ENCODE peak calls at places on chromosome 17, in seven cellular contexts. G, A, U, S, H, T and M are unnamed samples.
A peak's percentile ranks its signal among the peaks of the same experiment; 100 is the strongest.

GRCh38 chr17:55444471-55445441 is 23.1 kb upstream of the MMD start:
- DNase-seq in G (no peak), A (no peak), U (no peak), S (no peak), H (no peak), T (no peak), M (peak; percentile 49)

GRCh38 chr17:34307110-34307509 is 12.1 kb upstream of the CCL8 start:
- DNase-seq in G (no peak), A (peak; percentile 2), U (no peak), S (no peak), H (no peak), T (no peak), M (no peak)

GRCh38 chr17:691423-691822 is 23.2 kb downstream of the VPS53 start:
- DNase-seq in G (no peak), A (no peak), U (no peak), S (no peak), H (no peak), T (peak; percentile 81), M (no peak)

GRCh38 chr17:32487460-32488176 is 825 bp downstream of the CDK5R1 start:
- DNase-seq in G (no peak), A (peak; percentile 22), U (no peak), S (no peak), H (no peak), T (no peak), M (no peak)

GRCh38 chr17:78141437-78142112 is 4.6 kb upstream of the C17orf99 start:
- DNase-seq in G (no peak), A (no peak), U (no peak), S (no peak), H (no peak), T (no peak), M (no peak)

GRCh38 chr17:47995241-47995935 is 24.5 kb downstream of the CDK5RAP3 start:
- DNase-seq in G (no peak), A (no peak), U (no peak), S (no peak), H (no peak), T (no peak), M (no peak)

GRCh38 chr17:50911890-50912289 is 45.7 kb upstream of the TOB1 start:
- DNase-seq in G (no peak), A (no peak), U (no peak), S (no peak), H (no peak), T (no peak), M (no peak)

GRCh38 chr17:63555475-63556156 is 5.3 kb downstream of the DCAF7 start:
- DNase-seq in G (no peak), A (no peak), U (no peak), S (no peak), H (no peak), T (no peak), M (no peak)

GRCh38 chr17:39196820-39197331 is 593 bp downstream of the CACNB1 start:
- DNase-seq in G (peak; percentile 50), A (peak; percentile 30), U (peak; percentile 42), S (peak; percentile 90), H (no peak), T (no peak), M (no peak)

GRCh38 chr17:35731239-35731931 is at the start of gene RASL10B:
- DNase-seq in G (no peak), A (peak; percentile 27), U (peak; percentile 73), S (no peak), H (peak; percentile 23), T (peak; percentile 41), M (peak; percentile 29)

GRCh38 chr17:79691931-79692330 is 38.8 kb upstream of the ENPP7 start:
- DNase-seq in G (no peak), A (no peak), U (peak; percentile 60), S (no peak), H (no peak), T (no peak), M (no peak)

GRCh38 chr17:10805911-10806310 is 2.0 kb upstream of the TMEM238L start:
- DNase-seq in G (no peak), A (no peak), U (no peak), S (no peak), H (no peak), T (no peak), M (no peak)

GRCh38 chr17:6306820-6307219 is 128.1 kb downstream of the AIPL1 start:
- DNase-seq in G (no peak), A (no peak), U (no peak), S (no peak), H (no peak), T (no peak), M (no peak)

GRCh38 chr17:48024149-48025039 is 13.2 kb downstream of the COPZ2 start:
- DNase-seq in G (peak; percentile 88), A (peak; percentile 54), U (no peak), S (peak; percentile 25), H (peak; percentile 54), T (no peak), M (peak; percentile 39)

GRCh38 chr17:6461792-6462524 is 17.7 kb downstream of the PIMREG start:
- DNase-seq in G (no peak), A (peak; percentile 19), U (no peak), S (no peak), H (no peak), T (peak; percentile 20), M (no peak)

GRCh38 chr17:50170662-50171370 is 5.0 kb downstream of the SGCA start:
- DNase-seq in G (peak; percentile 3), A (peak; percentile 86), U (no peak), S (peak; percentile 87), H (no peak), T (no peak), M (no peak)

GRCh38 chr17:19306160-19307111 is 56.1 kb downstream of the B9D1 start:
- DNase-seq in G (no peak), A (peak; percentile 96), U (peak; percentile 77), S (peak; percentile 99), H (no peak), T (no peak), M (peak; percentile 90)

GRCh38 chr17:68759343-68760140 is 158.4 kb upstream of the FAM20A start:
- DNase-seq in G (peak; percentile 90), A (peak; percentile 45), U (peak; percentile 96), S (peak; percentile 88), H (peak; percentile 93), T (peak; percentile 89), M (no peak)

GRCh38 chr17:48489781-48490180 is 41.0 kb downstream of the HOXB1 start:
- DNase-seq in G (no peak), A (no peak), U (no peak), S (no peak), H (no peak), T (no peak), M (no peak)

GRCh38 chr17:15384142-15384803 is 42.9 kb upstream of the TEKT3 start:
- DNase-seq in G (no peak), A (no peak), U (peak; percentile 44), S (no peak), H (no peak), T (no peak), M (no peak)

GRCh38 chr17:33962857-33963655 is 292.0 kb upstream of the CCL2 start:
- DNase-seq in G (no peak), A (no peak), U (no peak), S (no peak), H (no peak), T (no peak), M (peak; percentile 7)

GRCh38 chr17:39364236-39365025 is 37.0 kb downstream of the FBXL20 start:
- DNase-seq in G (no peak), A (no peak), U (no peak), S (no peak), H (no peak), T (no peak), M (no peak)

GRCh38 chr17:18953231-18953728 is 1.3 kb downstream of the SLC5A10 start:
- DNase-seq in G (no peak), A (no peak), U (no peak), S (no peak), H (no peak), T (no peak), M (no peak)

GRCh38 chr17:7220593-7221280 is 999 bp downstream of the ACADVL start:
- DNase-seq in G (peak; percentile 26), A (peak; percentile 77), U (peak; percentile 71), S (peak; percentile 79), H (peak; percentile 74), T (peak; percentile 66), M (peak; percentile 60)

GRCh38 chr17:62188713-62189112 is 123.6 kb upstream of the MED13 start:
- DNase-seq in G (peak; percentile 89), A (no peak), U (no peak), S (no peak), H (no peak), T (peak; percentile 78), M (no peak)

GRCh38 chr17:35540589-35541404 is 3.3 kb upstream of the SLFN12L start:
- DNase-seq in G (peak; percentile 37), A (peak; percentile 84), U (peak; percentile 36), S (peak; percentile 58), H (peak; percentile 39), T (peak; percentile 21), M (peak; percentile 32)

GRCh38 chr17:4858068-4858879 is 25.1 kb downstream of the MINK1 start:
- DNase-seq in G (no peak), A (no peak), U (peak; percentile 77), S (no peak), H (no peak), T (no peak), M (no peak)

GRCh38 chr17:1090454-1091189 is 89.2 kb downstream of the ABR start:
- DNase-seq in G (no peak), A (no peak), U (no peak), S (no peak), H (no peak), T (no peak), M (no peak)

GRCh38 chr17:77376795-77377751 is 236.3 kb downstream of the SEC14L1 start:
- DNase-seq in G (no peak), A (no peak), U (peak; percentile 91), S (no peak), H (no peak), T (peak; percentile 76), M (no peak)

GRCh38 chr17:27919120-27919519 is 26.0 kb upstream of the LYRM9 start:
- DNase-seq in G (no peak), A (no peak), U (peak; percentile 44), S (no peak), H (no peak), T (peak; percentile 10), M (no peak)

GRCh38 chr17:59671386-59671785 is 35.8 kb downstream of the PTRH2 start:
- DNase-seq in G (no peak), A (no peak), U (no peak), S (no peak), H (no peak), T (no peak), M (no peak)